ENCODE peak calls at places on chromosomes 5 and 9, in four cellular contexts. L is uterus, E is WERI-Rb-1, N is endothelial cell. G is an unnamed sample.

GRCh38 chr5:115801984-115802383 is 14.5 kb downstream of the CDO1 start:
- DNase-seq in N (no peak), L (no peak), E (no peak), G (no peak)

GRCh38 chr9:91816356-91816755 is 133.7 kb downstream of the ROR2 start:
- DNase-seq in E (no peak), N (no peak), L (no peak), G (no peak)

GRCh38 chr9:114392749-114393112 is 4.9 kb upstream of the AKNA start:
- DNase-seq in N (no peak), L (peak; percentile 59), E (no peak), G (no peak)

GRCh38 chr5:142892021-142892420 is 121.8 kb downstream of the ARHGAP26 start:
- DNase-seq in L (no peak), E (no peak), N (no peak), G (no peak)

GRCh38 chr5:56669534-56670483 is 145.5 kb upstream of the MAP3K1 start:
- DNase-seq in L (no peak), N (no peak), E (no peak), G (peak; percentile 92)

GRCh38 chr5:142408536-142409252 is 83.9 kb upstream of the SPRY4 start:
- DNase-seq in E (no peak), L (no peak), N (no peak), G (no peak)

GRCh38 chr5:139561655-139562451 is 714 bp downstream of the UBE2D2 start:
- DNase-seq in E (peak; percentile 26), L (no peak), N (peak; percentile 49), G (peak; percentile 52)

GRCh38 chr5:73280821-73281746 is 108.1 kb downstream of the TMEM174 start:
- DNase-seq in L (no peak), N (no peak), E (no peak), G (no peak)

GRCh38 chr9:2771661-2772060 is 54.4 kb downstream of the KCNV2 start:
- DNase-seq in L (no peak), N (no peak), E (no peak), G (no peak)

GRCh38 chr5:149015561-149015960 is 47.3 kb downstream of the SH3TC2 start:
- DNase-seq in E (no peak), L (no peak), N (no peak), G (no peak)

GRCh38 chr5:141757402-141757801 is 75.4 kb upstream of the ARAP3 start:
- DNase-seq in N (peak; percentile 57), E (peak; percentile 74), L (no peak), G (no peak)

GRCh38 chr5:142740903-142741302 is 29.3 kb upstream of the ARHGAP26 start:
- DNase-seq in N (no peak), L (peak; percentile 35), E (no peak), G (no peak)

GRCh38 chr5:79878721-79879336 is 112.2 kb downstream of the MTX3 start:
- DNase-seq in L (no peak), E (peak; percentile 56), N (peak; percentile 44), G (no peak)

GRCh38 chr9:83489961-83490360 is 48.2 kb downstream of the FRMD3 start:
- DNase-seq in E (no peak), N (no peak), L (no peak), G (no peak)

GRCh38 chr9:125409637-125410521 is 148.3 kb downstream of the GAPVD1 start:
- DNase-seq in N (no peak), L (peak; percentile 53), E (peak; percentile 47), G (peak; percentile 64)

GRCh38 chr5:124806026-124806856 is 59.8 kb upstream of the ZNF608 start:
- DNase-seq in N (no peak), L (peak; percentile 74), E (peak; percentile 26), G (no peak)
- TF ChIP-seq CTCF in N (no peak), L (no peak), E (no peak), G (no peak)

DNA sequence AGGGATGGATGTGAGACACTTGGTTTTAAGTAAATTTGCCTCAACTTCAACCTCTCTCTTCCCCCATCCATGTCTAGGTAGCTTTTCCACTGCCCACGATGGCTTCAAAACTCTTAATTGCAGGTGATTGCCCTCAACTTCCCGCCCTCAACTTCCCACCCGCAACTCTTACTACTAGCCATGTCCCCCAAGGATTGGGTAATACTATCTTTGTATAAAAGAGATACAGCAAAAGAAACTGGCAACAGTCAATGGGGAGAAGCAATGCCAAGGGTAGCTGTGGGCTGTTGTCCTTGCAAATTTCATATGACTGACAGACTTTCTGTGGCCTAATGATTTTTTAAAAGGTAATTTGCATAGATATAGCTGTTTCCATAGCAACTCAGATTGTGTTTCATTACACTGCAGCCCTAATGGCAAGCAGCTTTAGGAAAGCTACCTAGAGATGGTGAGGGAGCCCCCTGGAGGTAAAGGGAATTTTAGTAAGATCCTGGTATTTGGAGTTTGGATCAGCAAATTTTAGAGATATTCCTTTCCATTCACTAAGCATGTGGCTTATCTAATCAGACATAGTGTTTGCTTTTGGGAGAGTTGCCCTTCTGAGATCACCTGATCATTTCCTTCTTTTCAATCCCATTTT is 421.5 kb upstream of the DAP start:
- DNase-seq in L (no peak), E (peak; percentile 38), N (peak; percentile 49), G (no peak)
- TF ChIP-seq CTCF in L (peak; percentile 12), E (peak; percentile 55), N (peak; percentile 12), G (peak; percentile 9)

GRCh38 chr5:74625742-74626241 is 14.7 kb downstream of the ENC1 start:
- DNase-seq in E (peak; percentile 30), L (no peak), N (peak; percentile 14), G (no peak)
- TF ChIP-seq CTCF in E (peak; percentile 45), L (no peak), N (peak; percentile 60), G (no peak)

GRCh38 chr5:123610665-123611406 is 98.9 kb downstream of the CSNK1G3 start:
- DNase-seq in L (no peak), N (peak; percentile 30), E (no peak), G (no peak)
- TF ChIP-seq CTCF in L (peak; percentile 95), N (peak; percentile 91), E (peak; percentile 58), G (peak; percentile 98)

DNA sequence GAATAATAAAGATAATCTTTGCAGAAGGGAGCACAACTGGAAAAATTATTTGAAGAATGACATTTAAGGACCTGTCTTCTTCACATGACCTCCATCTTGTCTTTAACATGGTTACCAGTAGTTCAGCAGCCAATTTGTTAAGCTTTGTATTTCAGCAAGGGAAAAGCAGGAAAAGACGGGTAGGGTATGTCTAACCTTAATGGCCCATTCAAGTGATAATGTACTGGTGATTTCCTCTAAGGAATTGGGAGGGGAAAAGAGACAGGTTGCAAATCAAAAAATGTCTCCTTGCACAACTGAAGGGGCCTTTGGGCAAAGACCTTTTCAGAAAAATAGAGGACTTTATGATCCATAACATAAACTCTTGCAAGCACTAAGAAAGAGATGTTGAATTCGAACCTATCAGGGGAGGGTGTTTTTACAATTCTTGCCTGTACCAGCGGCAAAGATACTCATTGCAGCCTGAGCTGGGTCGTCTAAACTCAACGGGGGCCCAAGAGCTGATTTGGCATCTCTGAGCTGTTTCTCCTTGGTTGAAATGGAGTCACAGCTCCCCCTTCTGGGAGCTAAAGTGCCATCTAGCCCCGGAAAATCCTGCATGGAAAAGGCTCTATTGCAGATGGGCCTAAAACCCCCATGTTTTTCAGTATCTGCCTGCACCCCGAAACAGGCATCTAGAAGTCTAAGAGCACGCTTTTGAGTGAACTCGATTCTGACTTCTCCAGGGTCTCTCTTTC is 3.8 kb downstream of the BRINP1 start:
- DNase-seq in L (no peak), N (peak; percentile 74), E (peak; percentile 72), G (no peak)
- TF ChIP-seq CTCF in L (no peak), N (peak; percentile 61), E (peak; percentile 91), G (peak; percentile 13)

G was measured in CD14-positive monocyte.